ENCODE peak calls at places on chromosomes 1 and 21, in four cellular contexts. U, P, E and G are unnamed samples.

GRCh38 chr1:205229916-205230700 is 2.4 kb downstream of the TMCC2 start:
- DNase-seq in U (no peak), P (no peak), E (no peak), G (no peak)

GRCh38 chr1:27058976-27059688 is 46.5 kb upstream of the TENT5B start:
- DNase-seq in U (no peak), P (no peak), E (no peak), G (no peak)

GRCh38 chr1:198598796-198599321 is 40.0 kb upstream of the PTPRC start:
- DNase-seq in U (peak; percentile 80), P (no peak), E (no peak), G (peak; percentile 73)

GRCh38 chr1:98794196-98794886 is 132.8 kb downstream of the SNX7 start:
- DNase-seq in U (no peak), P (peak; percentile 41), E (peak; percentile 72), G (peak; percentile 62)

GRCh38 chr21:41837756-41838297 is 41.3 kb downstream of the PRDM15 start:
- DNase-seq in U (no peak), P (no peak), E (no peak), G (no peak)

GRCh38 chr1:185813401-185813979 is 79.3 kb downstream of the HMCN1 start:
- DNase-seq in U (no peak), P (peak; percentile 53), E (peak; percentile 73), G (peak; percentile 57)

GRCh38 chr1:197146108-197147095 is at the start of gene ASPM:
- DNase-seq in U (peak; percentile 92), P (peak; percentile 96), E (peak; percentile 96), G (peak; percentile 92)

GRCh38 chr1:53408755-53409129 is 50.5 kb upstream of the DMRTB1 start:
- DNase-seq in U (no peak), P (no peak), E (no peak), G (no peak)

GRCh38 chr1:209766051-209766450 is 10.2 kb downstream of the TRAF3IP3 start:
- DNase-seq in U (no peak), P (no peak), E (no peak), G (no peak)

GRCh38 chr1:216705686-216706085 is 17.5 kb downstream of the ESRRG start:
- DNase-seq in U (no peak), P (peak; percentile 94), E (no peak), G (no peak)

GRCh38 chr1:28756846-28757245 is 20.1 kb downstream of the YTHDF2 start:
- DNase-seq in U (no peak), P (no peak), E (peak; percentile 16), G (no peak)

GRCh38 chr1:17412093-17412870 is 27.2 kb downstream of the RCC2 start:
- DNase-seq in U (no peak), P (no peak), E (no peak), G (no peak)

GRCh38 chr1:66599346-66599745 is 65.4 kb downstream of the SGIP1 start:
- DNase-seq in U (no peak), P (no peak), E (no peak), G (peak; percentile 36)

GRCh38 chr1:113786055-113786454 is 26.2 kb downstream of the RSBN1 start:
- DNase-seq in U (no peak), P (no peak), E (no peak), G (no peak)

GRCh38 chr21:26732442-26733221 is 112.6 kb downstream of the ADAMTS1 start:
- DNase-seq in U (no peak), P (no peak), E (peak; percentile 57), G (peak; percentile 29)